ENCODE peak calls at places on chromosomes 2 and 18, in four cellular contexts. Y, F, A and P are unnamed samples.

GRCh38 chr2:99481941-99482340 is 7.9 kb downstream of the REV1 start:
- DNase-seq in F (no peak), Y (no peak), A (no peak), P (no peak)

GRCh38 chr2:205763708-205764501 is 81.6 kb downstream of the NRP2 start:
- DNase-seq in F (peak; percentile 11), Y (peak; percentile 47), A (no peak), P (peak; percentile 29)

GRCh38 chr2:223306371-223306770 is 254.4 kb downstream of the KCNE4 start:
- DNase-seq in A (no peak), Y (peak; percentile 15), F (no peak), P (peak; percentile 50)

GRCh38 chr2:159109552-159109951 is 141.1 kb downstream of the TANC1 start:
- DNase-seq in F (no peak), A (no peak), Y (no peak), P (no peak)

GRCh38 chr2:191894681-191895147 is 47.8 kb upstream of the CAVIN2 start:
- DNase-seq in F (no peak), Y (no peak), A (no peak), P (no peak)

GRCh38 chr18:42568773-42569172 is 546.7 kb downstream of the RIT2 start:
- DNase-seq in Y (no peak), A (no peak), F (no peak), P (no peak)

GRCh38 chr18:41326311-41326710 is 628.7 kb upstream of the PIK3C3 start:
- DNase-seq in Y (no peak), F (no peak), A (no peak), P (no peak)

GRCh38 chr2:85181844-85182456 is 48.8 kb downstream of the TCF7L1 start:
- DNase-seq in F (no peak), Y (no peak), A (no peak), P (no peak)

GRCh38 chr2:108834620-108835019 is 48.0 kb downstream of the CCDC138 start:
- DNase-seq in A (no peak), Y (no peak), F (no peak), P (no peak)

GRCh38 chr2:158753561-158754302 is 41.4 kb upstream of the DAPL1 start:
- DNase-seq in F (peak; percentile 32), Y (peak; percentile 42), A (no peak), P (peak; percentile 67)

GRCh38 chr2:10781746-10782145 is 30.8 kb downstream of the PDIA6 start:
- DNase-seq in A (no peak), Y (no peak), F (no peak), P (no peak)

GRCh38 chr2:69012310-69013122 is 463 bp upstream of the ANTXR1 start:
- DNase-seq in F (no peak), A (no peak), Y (peak; percentile 53), P (peak; percentile 45)

GRCh38 chr2:222088561-222088960 is 210.2 kb downstream of the PAX3 start:
- DNase-seq in F (no peak), A (no peak), Y (no peak), P (no peak)

GRCh38 chr18:76558881-76559667 is 64.0 kb upstream of the ZNF516 start:
- DNase-seq in F (no peak), A (no peak), Y (no peak), P (no peak)

GRCh38 chr2:240293865-240294461 is 141.5 kb upstream of the GPC1 start:
- DNase-seq in F (peak; percentile 43), Y (no peak), A (no peak), P (no peak)

GRCh38 chr2:73068147-73068546 is 3.4 kb downstream of the SFXN5 start:
- DNase-seq in A (no peak), Y (no peak), F (no peak), P (no peak)

GRCh38 chr2:123245156-123245555 is 779.9 kb upstream of the CNTNAP5 start:
- DNase-seq in F (peak; percentile 52), Y (no peak), A (no peak), P (no peak)

GRCh38 chr18:70337139-70337972 is 48.5 kb downstream of the SOCS6 start:
- DNase-seq in F (no peak), A (no peak), Y (no peak), P (no peak)

GRCh38 chr2:143754732-143755131 is 625.5 kb downstream of the ARHGAP15 start:
- DNase-seq in A (no peak), F (no peak), Y (no peak), P (no peak)

GRCh38 chr2:3257842-3258241 is 119.8 kb downstream of the EIPR1 start:
- DNase-seq in F (no peak), Y (no peak), A (no peak), P (no peak)

GRCh38 chr2:151882786-151883445 is 54.7 kb upstream of the ARL5A start:
- DNase-seq in F (no peak), A (no peak), Y (no peak), P (no peak)

GRCh38 chr2:6184532-6185302 is 492.5 kb downstream of the SOX11 start:
- DNase-seq in A (no peak), F (no peak), Y (no peak), P (no peak)

GRCh38 chr18:49479381-49480137 is 7.5 kb downstream of the C18orf32 start:
- DNase-seq in A (no peak), F (no peak), Y (no peak), P (no peak)

GRCh38 chr2:233455491-233455890 is 101.2 kb downstream of the DGKD start:
- DNase-seq in A (no peak), Y (no peak), F (no peak), P (no peak)

GRCh38 chr2:169819106-169819505 is 5.6 kb downstream of the METTL5 start:
- DNase-seq in Y (no peak), F (no peak), A (no peak), P (no peak)

GRCh38 chr18:69447886-69448285 is 47.2 kb downstream of the DOK6 start:
- DNase-seq in A (no peak), Y (no peak), F (no peak), P (no peak)

GRCh38 chr2:130883520-130883919 is 46.8 kb downstream of the ARHGEF4 start:
- DNase-seq in F (no peak), Y (no peak), A (no peak), P (no peak)

GRCh38 chr2:58414506-58414905 is 173.4 kb upstream of the FANCL start:
- DNase-seq in Y (no peak), F (no peak), A (no peak), P (no peak)